ENCODE peak calls at places on chromosomes 13 and 19, in eight cellular contexts. Q is GM03348; F is ACHN; W is ovary; E is C1 segment of cervical spinal cord; H is mucosa of descending colon; I is activated T-helper 1 cell treated with anti-CD3 and anti-CD28 coated beads, Interleukin-2, amount 50 U/mL, for 16 hours; R is hepatic stellate cell. D is an unnamed sample.

GRCh38 chr19:30281903-30282302 is 90.3 kb upstream of the ZNF536 start:
- DNase-seq in H (no peak), Q (no peak), I (no peak), R (no peak), E (no peak), W (no peak), F (no peak), D (no peak)

GRCh38 chr13:48505597-48506091 is 27.2 kb downstream of the RCBTB2 start:
- DNase-seq in F (no peak), I (no peak), H (no peak), Q (peak; percentile 14), E (no peak), R (no peak), W (no peak), D (no peak)

GRCh38 chr13:50467156-50467814 is 376.2 kb downstream of the DLEU7 start:
- DNase-seq in W (no peak), I (no peak), R (no peak), F (no peak), H (no peak), Q (no peak), E (no peak), D (no peak)

GRCh38 chr19:32890326-32890725 is 20.8 kb upstream of the SLC7A9 start:
- DNase-seq in R (no peak), W (no peak), F (no peak), I (no peak), H (no peak), E (no peak), Q (no peak), D (no peak)

GRCh38 chr13:19597523-19597922 is 35.9 kb upstream of the MPHOSPH8 start:
- DNase-seq in W (no peak), I (no peak), Q (no peak), R (no peak), E (no peak), H (no peak), F (peak; percentile 46), D (peak; percentile 14)

GRCh38 chr19:48302600-48302959 is 22.8 kb upstream of the EMP3 start:
- DNase-seq in Q (no peak), F (no peak), W (no peak), E (no peak), R (no peak), I (no peak), H (no peak), D (no peak)

GRCh38 chr13:99085139-99085845 is 107.4 kb upstream of the DOCK9 start:
- DNase-seq in H (peak; percentile 36), I (no peak), Q (no peak), R (no peak), E (no peak), W (peak; percentile 23), F (no peak), D (no peak)

GRCh38 chr13:28728642-28729041 is 9.9 kb upstream of the SLC46A3 start:
- DNase-seq in W (no peak), R (no peak), E (no peak), I (no peak), F (no peak), H (no peak), Q (no peak), D (no peak)

GRCh38 chr19:294819-295686 is 3.9 kb upstream of the PLPP2 start:
- DNase-seq in Q (peak; percentile 87), F (peak; percentile 17), E (no peak), W (no peak), H (peak; percentile 72), R (peak; percentile 71), I (peak; percentile 21), D (no peak)

GRCh38 chr19:3699071-3699740 is 1.1 kb downstream of the PIP5K1C start:
- DNase-seq in Q (peak; percentile 86), H (peak; percentile 59), R (peak; percentile 79), I (no peak), F (no peak), E (no peak), W (no peak), D (no peak)

GRCh38 chr13:95325485-95325884 is 24.2 kb upstream of the ABCC4 start:
- DNase-seq in H (no peak), E (no peak), Q (no peak), I (no peak), F (no peak), R (no peak), W (no peak), D (no peak)

GRCh38 chr19:31214086-31214485 is 135.2 kb downstream of the TSHZ3 start:
- DNase-seq in F (peak; percentile 98), W (peak; percentile 21), E (no peak), Q (peak; percentile 95), R (peak; percentile 94), I (peak; percentile 67), H (peak; percentile 63), D (peak; percentile 93)

GRCh38 chr13:33227927-33228644 is 57.5 kb downstream of the STARD13 start:
- DNase-seq in H (no peak), Q (no peak), R (no peak), I (no peak), W (no peak), E (no peak), F (no peak), D (no peak)

GRCh38 chr13:89486065-89486464 is 1814.9 kb downstream of the SLITRK5 start:
- DNase-seq in H (no peak), E (no peak), Q (no peak), I (no peak), F (no peak), W (no peak), R (no peak), D (no peak)

GRCh38 chr13:95553614-95554385 is 1.3 kb downstream of the CLDN10 start:
- DNase-seq in W (no peak), R (no peak), Q (no peak), I (no peak), H (no peak), E (no peak), F (no peak), D (no peak)

GRCh38 chr13:27403727-27404385 is 20.6 kb upstream of the GTF3A start:
- DNase-seq in E (no peak), W (no peak), H (peak; percentile 53), I (no peak), Q (no peak), F (no peak), R (no peak), D (no peak)

GRCh38 chr13:28636677-28637317 is 22.1 kb upstream of the POMP start:
- DNase-seq in Q (peak; percentile 69), F (peak; percentile 67), E (no peak), R (peak; percentile 54), W (peak; percentile 35), H (peak; percentile 51), I (no peak), D (peak; percentile 28)

GRCh38 chr19:40445006-40445312 is 824 bp upstream of the SERTAD3 start:
- DNase-seq in H (no peak), E (no peak), R (no peak), Q (no peak), I (no peak), W (no peak), F (no peak), D (no peak)

GRCh38 chr19:10138879-10139795 is 19.4 kb upstream of the EIF3G start:
- DNase-seq in Q (no peak), H (no peak), E (no peak), F (no peak), W (no peak), I (no peak), R (no peak), D (no peak)

GRCh38 chr19:15288146-15288963 is 44.0 kb downstream of the BRD4 start:
- DNase-seq in H (peak; percentile 43), I (no peak), F (no peak), Q (peak; percentile 37), R (no peak), E (no peak), W (no peak), D (no peak)

GRCh38 chr13:29511439-29511814 is 84.1 kb downstream of the SLC7A1 start:
- DNase-seq in F (no peak), W (no peak), H (no peak), Q (no peak), I (no peak), E (no peak), R (no peak), D (no peak)

GRCh38 chr19:15304140-15304705 is 28.1 kb downstream of the BRD4 start:
- DNase-seq in W (no peak), I (no peak), R (no peak), H (no peak), F (no peak), Q (no peak), E (no peak), D (no peak)

GRCh38 chr19:10565028-10565566 is 713 bp downstream of the KRI1 start:
- DNase-seq in I (peak; percentile 22), R (peak; percentile 76), E (no peak), H (no peak), Q (peak; percentile 82), F (peak; percentile 56), W (peak; percentile 68), D (no peak)

GRCh38 chr13:34589581-34589980 is 352.5 kb upstream of the NBEA start:
- DNase-seq in Q (no peak), F (no peak), R (no peak), E (no peak), H (no peak), I (no peak), W (no peak), D (no peak)

GRCh38 chr13:43071824-43072223 is 48.4 kb downstream of the DNAJC15 start:
- DNase-seq in Q (no peak), R (no peak), H (no peak), W (no peak), E (no peak), I (no peak), F (no peak), D (no peak)

GRCh38 chr19:17419154-17419490 is 725 bp upstream of the MVB12A start:
- DNase-seq in R (no peak), I (no peak), H (no peak), Q (no peak), E (no peak), F (no peak), W (no peak), D (no peak)

GRCh38 chr19:29495971-29496441 is 29.8 kb upstream of the VSTM2B start:
- DNase-seq in H (no peak), Q (no peak), I (no peak), E (no peak), R (no peak), F (no peak), W (no peak), D (no peak)

GRCh38 chr13:36879218-36879938 is 40.7 kb downstream of the SMAD9 start:
- DNase-seq in E (no peak), H (no peak), Q (no peak), W (no peak), R (no peak), I (no peak), F (no peak), D (no peak)

GRCh38 chr19:54707932-54708331 is 16.3 kb upstream of the KIR3DL3 start:
- DNase-seq in F (no peak), W (no peak), Q (no peak), H (no peak), E (no peak), I (no peak), R (no peak), D (no peak)

GRCh38 chr13:105410602-105411001 is 1124.9 kb downstream of the EFNB2 start:
- DNase-seq in Q (peak; percentile 14), E (no peak), H (peak; percentile 74), R (peak; percentile 6), I (no peak), W (peak; percentile 22), F (no peak), D (no peak)

GRCh38 chr19:46471116-46471733 is at the start of gene PNMA8A:
- DNase-seq in F (peak; percentile 31), R (no peak), E (no peak), W (peak; percentile 78), Q (peak; percentile 89), H (peak; percentile 46), I (no peak), D (peak; percentile 50)

GRCh38 chr19:10712041-10712440 is 5.8 kb upstream of the DNM2 start:
- DNase-seq in Q (no peak), R (no peak), I (no peak), F (no peak), H (peak; percentile 73), W (no peak), E (no peak), D (no peak)

GRCh38 chr13:107685876-107686275 is 529.5 kb downstream of the LIG4 start:
- DNase-seq in E (no peak), Q (no peak), H (no peak), W (no peak), F (no peak), R (no peak), I (no peak), D (no peak)

GRCh38 chr19:56294557-56294956 is 20.1 kb downstream of the ZSCAN5A start:
- DNase-seq in I (no peak), Q (no peak), F (no peak), W (no peak), R (no peak), H (no peak), E (no peak), D (peak; percentile 26)